ENCODE peak calls at places on chromosomes 1 and 21, in nine cellular contexts. H is dorsolateral prefrontal cortex, V is T follicular helper cell, L is amniotic stem cell, J is lower lobe of right lung, T is fibroblast of pulmonary artery, D is KBM-7, R is Calu3, N is hepatocyte. P is an unnamed sample.

GRCh38 chr1:9311489-9311888 is 18.8 kb downstream of the SPSB1 start:
- DNase-seq in D (no peak), N (no peak), H (no peak), L (no peak), R (no peak), V (no peak), T (no peak), J (no peak), P (no peak)

GRCh38 chr1:240126821-240127220 is 35.1 kb downstream of the FMN2 start:
- DNase-seq in T (no peak), R (no peak), V (no peak), L (no peak), J (no peak), H (no peak), D (no peak), N (no peak), P (no peak)

GRCh38 chr21:44898851-44899767 is 21.6 kb downstream of the ITGB2 start:
- DNase-seq in T (no peak), D (no peak), V (no peak), R (no peak), H (no peak), N (no peak), L (no peak), J (peak; percentile 46), P (no peak)

GRCh38 chr1:57215175-57215574 is 208.7 kb downstream of the DAB1 start:
- DNase-seq in R (no peak), V (no peak), J (no peak), D (no peak), L (no peak), H (no peak), N (no peak), T (no peak), P (no peak)

GRCh38 chr21:37119421-37120218 is 46.6 kb downstream of the TTC3 start:
- DNase-seq in T (peak; percentile 45), L (no peak), H (no peak), J (no peak), D (no peak), R (no peak), N (peak; percentile 23), V (no peak), P (no peak)

GRCh38 chr1:31065310-31066217 is at the start of gene PUM1:
- DNase-seq in J (peak; percentile 100), H (peak; percentile 96), L (peak; percentile 97), T (peak; percentile 98), R (peak; percentile 99), D (peak; percentile 98), N (peak; percentile 100), V (peak; percentile 98), P (peak; percentile 99)

GRCh38 chr1:181676269-181676668 is 193.0 kb downstream of the CACNA1E start:
- DNase-seq in V (no peak), D (peak; percentile 11), J (no peak), L (no peak), T (no peak), H (peak; percentile 51), N (peak; percentile 54), R (peak; percentile 42), P (peak; percentile 76)

GRCh38 chr1:184558691-184559090 is 171.9 kb downstream of the C1orf21 start:
- DNase-seq in N (no peak), L (no peak), H (no peak), V (no peak), D (no peak), T (no peak), R (no peak), J (no peak), P (no peak)

GRCh38 chr1:240190881-240191385 is 99.2 kb downstream of the FMN2 start:
- DNase-seq in H (no peak), L (peak; percentile 82), T (peak; percentile 88), J (no peak), R (peak; percentile 54), D (peak; percentile 22), N (peak; percentile 84), V (no peak), P (peak; percentile 69)

P was measured in lung microvascular endothelial cell.